ENCODE peak calls at places on chromosomes 12 and 14, in six cellular contexts. I, M, E, N, V and D are unnamed samples.
A peak's percentile ranks its signal among the peaks of the same experiment; 100 is the strongest.

GRCh38 chr12:109127533-109128242 is 11.3 kb downstream of the ACACB start:
- DNase-seq in I (no peak), M (no peak), E (no peak), N (no peak), V (no peak), D (no peak)

GRCh38 chr12:91988076-91988475 is 157.6 kb downstream of the BTG1 start:
- DNase-seq in I (no peak), M (no peak), E (no peak), N (no peak), V (no peak), D (no peak)

GRCh38 chr12:21884942-21885341 is 56.3 kb downstream of the ABCC9 start:
- DNase-seq in I (no peak), M (no peak), E (no peak), N (no peak), V (no peak), D (no peak)

GRCh38 chr12:18165889-18166288 is 75.9 kb upstream of the RERGL start:
- DNase-seq in I (no peak), M (no peak), E (no peak), N (no peak), V (no peak), D (no peak)

GRCh38 chr14:53807580-53807979 is 149.0 kb downstream of the BMP4 start:
- DNase-seq in I (no peak), M (no peak), E (peak; percentile 8), N (no peak), V (no peak), D (no peak)

GRCh38 chr14:27605298-27605697 is 1007.5 kb upstream of the NOVA1 start:
- DNase-seq in I (no peak), M (no peak), E (no peak), N (no peak), V (no peak), D (peak; percentile 36)

GRCh38 chr12:82931349-82932116 is 244.8 kb downstream of the TMTC2 start:
- DNase-seq in I (no peak), M (no peak), E (no peak), N (no peak), V (no peak), D (peak; percentile 19)

GRCh38 chr12:53500119-53500775 is 836 bp upstream of the TARBP2 start:
- DNase-seq in I (peak; percentile 65), M (peak; percentile 91), E (peak; percentile 44), N (no peak), V (no peak), D (peak; percentile 68)

GRCh38 chr12:89393551-89394121 is 41.3 kb upstream of the DUSP6 start:
- DNase-seq in I (peak; percentile 89), M (no peak), E (no peak), N (no peak), V (no peak), D (no peak)

GRCh38 chr14:72608391-72609204 is 285.3 kb downstream of the DPF3 start:
- DNase-seq in I (peak; percentile 31), M (no peak), E (no peak), N (no peak), V (peak; percentile 33), D (no peak)
- TF ChIP-seq JUND in I (peak; percentile 72), M (peak; percentile 94), E (no peak), N (no peak), V (peak; percentile 70), D (no peak)

GRCh38 chr12:107749094-107749493 is 11.8 kb downstream of the PRDM4 start:
- DNase-seq in I (no peak), M (no peak), E (no peak), N (no peak), V (no peak), D (no peak)
- TF ChIP-seq JUND in I (no peak), M (no peak), E (no peak), N (no peak), V (no peak), D (no peak)

GRCh38 chr12:25455696-25456095 is 97.4 kb downstream of the LMNTD1 start:
- DNase-seq in I (no peak), M (no peak), E (no peak), N (no peak), V (no peak), D (no peak)
- TF ChIP-seq JUND in I (no peak), M (peak; percentile 72), E (no peak), N (no peak), V (no peak), D (no peak)

GRCh38 chr14:51609987-51610283 is 41.8 kb upstream of the FRMD6 start:
- DNase-seq in I (peak; percentile 46), M (no peak), E (no peak), N (no peak), V (no peak), D (no peak)
- TF ChIP-seq JUND in I (peak; percentile 61), M (no peak), E (no peak), N (no peak), V (no peak), D (no peak)

GRCh38 chr12:3797649-3798048 is 44.7 kb upstream of the CRACR2A start:
- DNase-seq in I (no peak), M (no peak), E (no peak), N (no peak), V (no peak), D (no peak)
- TF ChIP-seq JUND in I (no peak), M (no peak), E (no peak), N (no peak), V (no peak), D (no peak)

DNA sequence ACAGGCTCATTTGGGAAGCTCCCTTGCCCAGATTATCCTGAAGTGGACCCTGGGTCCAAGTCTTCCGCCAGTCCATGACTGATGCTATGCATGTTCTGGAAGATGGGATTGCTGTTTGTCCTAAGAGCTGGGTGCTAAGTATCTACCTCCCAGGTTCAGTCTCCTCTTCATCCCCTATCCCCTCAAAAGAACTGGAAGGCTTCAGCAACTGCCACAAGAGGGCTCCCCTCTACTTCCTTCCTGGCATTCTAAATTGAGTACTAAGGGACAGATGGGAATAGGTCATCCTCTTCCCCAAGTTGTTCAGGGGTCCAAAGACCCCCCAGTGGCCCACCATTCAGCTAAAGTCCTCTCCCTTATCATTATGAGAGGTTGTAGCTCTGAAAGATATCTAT is 9.0 kb upstream of the FKBP11 start:
- DNase-seq in I (peak; percentile 31), M (peak; percentile 33), E (peak; percentile 23), N (no peak), V (no peak), D (peak; percentile 42)
- TF ChIP-seq JUND in I (no peak), M (no peak), E (no peak), N (no peak), V (no peak), D (no peak)